ENCODE peak calls at places on chromosomes 7 and 10, in ten cellular contexts. M is bronchial epithelial cell, U is EH, E is AG20443, J is M059J, I is body of pancreas, Q is GM12892, V is A172, K is T-helper 9 cell, C is AG09319. X is an unnamed sample.

GRCh38 chr10:96670786-96671185 is 49.5 kb downstream of the PIK3AP1 start:
- DNase-seq in K (no peak), Q (no peak), V (no peak), U (peak; percentile 18), I (no peak), E (no peak), C (no peak), J (peak; percentile 30), M (no peak), X (no peak)

GRCh38 chr10:22605168-22605567 is 109.2 kb downstream of the PIP4K2A start:
- DNase-seq in E (peak; percentile 76), C (no peak), K (no peak), Q (no peak), V (peak; percentile 86), M (peak; percentile 83), I (no peak), J (peak; percentile 65), U (peak; percentile 73), X (peak; percentile 89)

GRCh38 chr7:129427646-129428045 is 6.6 kb upstream of the STRIP2 start:
- DNase-seq in Q (no peak), C (no peak), U (no peak), E (no peak), I (no peak), M (no peak), V (no peak), J (no peak), K (no peak), X (no peak)

GRCh38 chr7:121301441-121302213 is 27.2 kb upstream of the WNT16 start:
- DNase-seq in I (no peak), V (no peak), C (no peak), M (peak; percentile 41), K (no peak), J (peak; percentile 68), Q (no peak), U (peak; percentile 45), E (no peak), X (no peak)

GRCh38 chr10:126135939-126136595 is 239.7 kb downstream of the FANK1 start:
- DNase-seq in I (no peak), J (no peak), K (no peak), M (no peak), V (no peak), E (no peak), C (no peak), Q (no peak), U (no peak), X (no peak)

GRCh38 chr10:26869528-26869927 is 8.8 kb upstream of the ABI1 start:
- DNase-seq in E (no peak), I (peak; percentile 77), U (no peak), J (no peak), C (no peak), K (no peak), V (no peak), Q (no peak), M (peak; percentile 100), X (peak; percentile 18)

GRCh38 chr7:98133621-98134266 is 27.1 kb downstream of the LMTK2 start:
- DNase-seq in K (no peak), E (peak; percentile 18), Q (no peak), M (peak; percentile 84), I (no peak), U (peak; percentile 51), C (no peak), V (peak; percentile 82), J (peak; percentile 92), X (peak; percentile 49)

GRCh38 chr10:46091080-46091833 is 45.2 kb upstream of the MSMB start:
- DNase-seq in K (no peak), C (no peak), I (no peak), M (no peak), J (no peak), U (no peak), V (no peak), Q (no peak), E (no peak), X (no peak)

GRCh38 chr10:133467286-133467911 is 13.7 kb downstream of the SCART1 start:
- DNase-seq in E (peak; percentile 7), Q (no peak), C (no peak), I (no peak), M (no peak), V (no peak), U (no peak), K (no peak), J (no peak), X (no peak)

GRCh38 chr10:30493609-30494530 is 59.9 kb downstream of the MAP3K8 start:
- DNase-seq in V (peak; percentile 29), E (peak; percentile 75), C (no peak), M (peak; percentile 58), Q (no peak), U (peak; percentile 78), I (peak; percentile 17), J (peak; percentile 48), K (no peak), X (peak; percentile 93)

GRCh38 chr7:23431596-23432284 is 38.6 kb downstream of the IGF2BP3 start:
- DNase-seq in K (no peak), M (no peak), V (no peak), J (no peak), I (no peak), U (no peak), Q (no peak), E (no peak), C (no peak), X (no peak)

GRCh38 chr7:88668591-88668990 is 90.9 kb upstream of the ZNF804B start:
- DNase-seq in C (no peak), U (no peak), K (no peak), Q (no peak), E (no peak), I (no peak), V (no peak), J (no peak), M (no peak), X (no peak)

GRCh38 chr7:116511552-116512523 is 12.3 kb downstream of the CAV2 start:
- DNase-seq in Q (no peak), C (no peak), I (no peak), J (peak; percentile 98), M (peak; percentile 91), E (peak; percentile 29), U (peak; percentile 81), V (peak; percentile 95), K (peak; percentile 3), X (peak; percentile 49)

GRCh38 chr10:17025444-17026295 is 103.9 kb downstream of the CUBN start:
- DNase-seq in C (peak; percentile 90), U (peak; percentile 99), I (peak; percentile 20), M (peak; percentile 94), E (peak; percentile 86), Q (no peak), K (peak; percentile 46), J (peak; percentile 96), V (peak; percentile 96), X (peak; percentile 100)

GRCh38 chr7:113809591-113809990 is 109.2 kb downstream of the PPP1R3A start:
- DNase-seq in U (peak; percentile 62), J (no peak), K (no peak), E (no peak), V (no peak), I (no peak), Q (no peak), M (no peak), C (no peak), X (no peak)

X was measured in GM23248.